ENCODE peak calls at places on chromosome 15, in six cellular contexts. One of them, this sample, is unnamed.

GRCh38 chr15:56667517-56667916 is 65.8 kb downstream of the ZNF280D start:
- DNase-seq in activated CD4-positive, CD25-positive, alpha-beta regulatory T cell: no peak
- DNase-seq in keratinocyte: no peak
- DNase-seq in renal cortical epithelial cell: peak; percentile 48
- DNase-seq in effector CD4-positive, alpha-beta T cell: no peak
- DNase-seq in stimulated activated CD8-positive, alpha-beta memory T cell treated with anti-CD3 and anti-CD28 coated beads, Interleukin-12 subunit alpha, Interleukin-12 subunit beta, amount 100 ng/mL, for 1 hour: no peak
- DNase-seq in this sample: no peak

GRCh38 chr15:51505251-51505650 is 117.3 kb downstream of the DMXL2 start:
- DNase-seq in keratinocyte: no peak
- DNase-seq in stimulated activated CD8-positive, alpha-beta memory T cell treated with anti-CD3 and anti-CD28 coated beads, Interleukin-12 subunit alpha, Interleukin-12 subunit beta, amount 100 ng/mL, for 1 hour: no peak
- DNase-seq in activated CD4-positive, CD25-positive, alpha-beta regulatory T cell: no peak
- DNase-seq in effector CD4-positive, alpha-beta T cell: no peak
- DNase-seq in renal cortical epithelial cell: no peak
- DNase-seq in this sample: no peak

GRCh38 chr15:31014608-31014925 is 23.1 kb upstream of the MTMR10 start:
- DNase-seq in keratinocyte: no peak
- DNase-seq in stimulated activated CD8-positive, alpha-beta memory T cell treated with anti-CD3 and anti-CD28 coated beads, Interleukin-12 subunit alpha, Interleukin-12 subunit beta, amount 100 ng/mL, for 1 hour: no peak
- DNase-seq in renal cortical epithelial cell: no peak
- DNase-seq in effector CD4-positive, alpha-beta T cell: no peak
- DNase-seq in activated CD4-positive, CD25-positive, alpha-beta regulatory T cell: no peak
- DNase-seq in this sample: no peak

GRCh38 chr15:100663550-100664335 is 61.4 kb downstream of the ASB7 start:
- DNase-seq in keratinocyte: no peak
- DNase-seq in effector CD4-positive, alpha-beta T cell: no peak
- DNase-seq in activated CD4-positive, CD25-positive, alpha-beta regulatory T cell: no peak
- DNase-seq in stimulated activated CD8-positive, alpha-beta memory T cell treated with anti-CD3 and anti-CD28 coated beads, Interleukin-12 subunit alpha, Interleukin-12 subunit beta, amount 100 ng/mL, for 1 hour: no peak
- DNase-seq in renal cortical epithelial cell: no peak
- DNase-seq in this sample: no peak

GRCh38 chr15:28896944-28897343 is 11.2 kb downstream of the APBA2 start:
- DNase-seq in effector CD4-positive, alpha-beta T cell: no peak
- DNase-seq in activated CD4-positive, CD25-positive, alpha-beta regulatory T cell: no peak
- DNase-seq in stimulated activated CD8-positive, alpha-beta memory T cell treated with anti-CD3 and anti-CD28 coated beads, Interleukin-12 subunit alpha, Interleukin-12 subunit beta, amount 100 ng/mL, for 1 hour: no peak
- DNase-seq in keratinocyte: no peak
- DNase-seq in renal cortical epithelial cell: peak; percentile 40
- DNase-seq in this sample: no peak

GRCh38 chr15:57500979-57501576 is 90.6 kb upstream of the MYZAP start:
- DNase-seq in keratinocyte: no peak
- DNase-seq in effector CD4-positive, alpha-beta T cell: no peak
- DNase-seq in activated CD4-positive, CD25-positive, alpha-beta regulatory T cell: no peak
- DNase-seq in renal cortical epithelial cell: peak; percentile 75
- DNase-seq in stimulated activated CD8-positive, alpha-beta memory T cell treated with anti-CD3 and anti-CD28 coated beads, Interleukin-12 subunit alpha, Interleukin-12 subunit beta, amount 100 ng/mL, for 1 hour: no peak
- DNase-seq in this sample: no peak

GRCh38 chr15:79897380-79897678 is 515 bp upstream of the MTHFS start:
- DNase-seq in renal cortical epithelial cell: no peak
- DNase-seq in keratinocyte: no peak
- DNase-seq in effector CD4-positive, alpha-beta T cell: no peak
- DNase-seq in activated CD4-positive, CD25-positive, alpha-beta regulatory T cell: no peak
- DNase-seq in stimulated activated CD8-positive, alpha-beta memory T cell treated with anti-CD3 and anti-CD28 coated beads, Interleukin-12 subunit alpha, Interleukin-12 subunit beta, amount 100 ng/mL, for 1 hour: no peak
- DNase-seq in this sample: no peak

GRCh38 chr15:68200016-68200861 is 4.9 kb downstream of the CALML4 start:
- DNase-seq in activated CD4-positive, CD25-positive, alpha-beta regulatory T cell: no peak
- DNase-seq in stimulated activated CD8-positive, alpha-beta memory T cell treated with anti-CD3 and anti-CD28 coated beads, Interleukin-12 subunit alpha, Interleukin-12 subunit beta, amount 100 ng/mL, for 1 hour: no peak
- DNase-seq in keratinocyte: no peak
- DNase-seq in renal cortical epithelial cell: no peak
- DNase-seq in effector CD4-positive, alpha-beta T cell: no peak
- DNase-seq in this sample: no peak

GRCh38 chr15:72472907-72473669 is 1.0 kb upstream of the ARIH1 start:
- DNase-seq in effector CD4-positive, alpha-beta T cell: no peak
- DNase-seq in activated CD4-positive, CD25-positive, alpha-beta regulatory T cell: no peak
- DNase-seq in renal cortical epithelial cell: peak; percentile 40
- DNase-seq in keratinocyte: no peak
- DNase-seq in stimulated activated CD8-positive, alpha-beta memory T cell treated with anti-CD3 and anti-CD28 coated beads, Interleukin-12 subunit alpha, Interleukin-12 subunit beta, amount 100 ng/mL, for 1 hour: no peak
- DNase-seq in this sample: no peak